ENCODE peak calls at places on chromosomes 6 and 20, in eight cellular contexts. J, M, I, V, G, F, Z and R are unnamed samples.

GRCh38 chr6:32109114-32109764 is at the start of gene TNXB:
- DNase-seq in M (no peak), I (no peak), J (peak), G (no peak), V (no peak), Z (no peak), F (no peak), R (no peak)

GRCh38 chr20:2759603-2760360 is 40.6 kb downstream of the CPXM1 start:
- DNase-seq in V (no peak), G (no peak), F (no peak), J (no peak), I (no peak), Z (no peak), M (no peak), R (no peak)

GRCh38 chr20:7882076-7882475 is 58.2 kb downstream of the HAO1 start:
- DNase-seq in Z (no peak), I (no peak), J (no peak), V (no peak), F (no peak), M (no peak), G (no peak), R (no peak)

GRCh38 chr20:9647741-9648140 is 133.4 kb downstream of the LAMP5 start:
- DNase-seq in V (no peak), G (no peak), M (no peak), J (no peak), I (no peak), Z (no peak), F (no peak), R (no peak)

GRCh38 chr6:46217671-46218131 is 46.9 kb upstream of the ENPP5 start:
- DNase-seq in I (peak), J (peak), V (no peak), Z (no peak), M (no peak), G (peak), F (no peak), R (no peak)

GRCh38 chr6:17986656-17987575 is 519 bp downstream of the KIF13A start:
- DNase-seq in M (no peak), V (peak), F (no peak), I (no peak), J (peak), G (peak), Z (no peak), R (no peak)

GRCh38 chr6:147873826-147874225 is 365.3 kb downstream of the SAMD5 start:
- DNase-seq in G (no peak), Z (no peak), F (no peak), J (no peak), I (no peak), V (no peak), M (no peak), R (no peak)

GRCh38 chr6:159969921-159970320 is 1.0 kb downstream of the IGF2R start:
- DNase-seq in F (no peak), M (no peak), G (peak), I (no peak), J (no peak), V (peak), Z (no peak), R (no peak)

GRCh38 chr20:47929368-47930115 is 144.3 kb upstream of the SULF2 start:
- DNase-seq in I (no peak), M (no peak), Z (no peak), F (no peak), G (no peak), J (no peak), V (no peak), R (no peak)

GRCh38 chr20:44405785-44406571 is 50.5 kb downstream of the HNF4A start:
- DNase-seq in M (no peak), F (no peak), G (no peak), Z (no peak), J (no peak), V (peak), I (no peak), R (no peak)

GRCh38 chr6:79421707-79422484 is 115.3 kb downstream of the LCA5 start:
- DNase-seq in J (no peak), M (no peak), Z (no peak), G (no peak), F (no peak), V (peak), I (no peak), R (no peak)

GRCh38 chr6:85354761-85355618 is 94.9 kb upstream of the NT5E start:
- DNase-seq in Z (peak), G (peak), M (peak), F (peak), J (peak), V (peak), I (peak), R (peak)

GRCh38 chr6:125294036-125294435 is 7.7 kb downstream of the HDDC2 start:
- DNase-seq in V (no peak), M (no peak), I (no peak), F (no peak), G (no peak), J (no peak), Z (no peak), R (no peak)